ENCODE peak calls at places on chromosomes 1 and 21, in six cellular contexts. E is GOT3; O is NCI-H526 treated with DMSO at 0.1 percent for 48 hours; T is activated CD4-positive, alpha-beta T cell treated with anti-CD3 and anti-CD28 coated beads for 24 hours; F is stimulated activated naive CD8-positive, alpha-beta T cell treated with anti-CD3 and anti-CD28 coated beads, Interleukin-15, Interleukin-2, amounts not matched to agents 100 U/mL and 50 U/mL, for 24 hours; G is anterior cingulate cortex. I is an unnamed sample.

GRCh38 chr1:204611036-204611435 is 74.5 kb downstream of the LRRN2 start:
- DNase-seq in T (no peak), G (no peak), O (no peak), E (no peak), F (no peak), I (no peak)

GRCh38 chr1:3468236-3469103 is 14.0 kb downstream of the ARHGEF16 start:
- DNase-seq in G (no peak), F (no peak), E (no peak), O (no peak), T (no peak), I (no peak)

GRCh38 chr1:18951818-18952391 is 4.6 kb downstream of the IFFO2 start:
- DNase-seq in O (no peak), T (peak; percentile 73), F (peak; percentile 88), G (no peak), E (no peak), I (no peak)

GRCh38 chr1:116483481-116484309 is 87.1 kb downstream of the CD58 start:
- DNase-seq in F (no peak), T (no peak), E (no peak), O (no peak), G (no peak), I (no peak)

GRCh38 chr1:10387611-10388386 is 11.1 kb upstream of the PGD start:
- DNase-seq in G (no peak), F (no peak), E (no peak), O (no peak), T (no peak), I (no peak)

GRCh38 chr1:58251415-58252073 is 295.0 kb downstream of the OMA1 start:
- DNase-seq in G (no peak), T (no peak), E (no peak), F (no peak), O (no peak), I (no peak)

GRCh38 chr1:6111571-6111970 is 65.9 kb downstream of the KCNAB2 start:
- DNase-seq in G (no peak), E (peak; percentile 7), T (no peak), O (no peak), F (no peak), I (no peak)

GRCh38 chr1:226916497-226916896 is 23.6 kb upstream of the COQ8A start:
- DNase-seq in O (no peak), T (no peak), E (no peak), G (no peak), F (no peak), I (no peak)

GRCh38 chr1:219505886-219506285 is 107.0 kb downstream of the ZC3H11B start:
- DNase-seq in G (no peak), T (no peak), F (no peak), O (no peak), E (no peak), I (no peak)

GRCh38 chr1:43066578-43066977 is 105.5 kb downstream of the EBNA1BP2 start:
- DNase-seq in T (no peak), O (no peak), F (no peak), G (no peak), E (no peak), I (no peak)

GRCh38 chr21:15445327-15445726 is 284.5 kb upstream of the USP25 start:
- DNase-seq in T (no peak), E (no peak), G (no peak), O (no peak), F (no peak), I (no peak)

GRCh38 chr1:234564035-234565029 is 45.6 kb downstream of the IRF2BP2 start:
- DNase-seq in G (no peak), T (no peak), O (no peak), F (no peak), E (no peak), I (no peak)

GRCh38 chr1:118297521-118297920 is 112.5 kb upstream of the SPAG17 start:
- DNase-seq in F (no peak), G (no peak), E (no peak), O (no peak), T (no peak), I (no peak)

GRCh38 chr1:151130837-151131586 is 15.4 kb downstream of the SEMA6C start:
- DNase-seq in T (peak; percentile 73), G (peak; percentile 24), O (peak; percentile 57), E (peak; percentile 22), F (peak; percentile 86), I (no peak)

GRCh38 chr1:6083385-6083784 is 37.7 kb downstream of the KCNAB2 start:
- DNase-seq in G (no peak), E (no peak), F (no peak), T (no peak), O (no peak), I (no peak)

GRCh38 chr1:201166964-201167624 is 12.8 kb upstream of the TMEM9 start:
- DNase-seq in G (no peak), T (no peak), O (no peak), E (no peak), F (no peak), I (no peak)

GRCh38 chr1:229340496-229340895 is 2.4 kb downstream of the CCSAP start:
- DNase-seq in T (no peak), F (no peak), E (no peak), O (peak; percentile 23), G (no peak), I (no peak)

GRCh38 chr21:42527127-42527488 is 13.5 kb downstream of the SLC37A1 start:
- DNase-seq in O (no peak), F (no peak), E (no peak), T (no peak), G (no peak), I (peak; percentile 58)

GRCh38 chr1:26520339-26520738 is 9.2 kb upstream of the RPS6KA1 start:
- DNase-seq in F (no peak), T (no peak), G (no peak), E (no peak), O (no peak), I (no peak)

GRCh38 chr1:156664949-156665411 is 12.2 kb downstream of the NES start:
- DNase-seq in T (no peak), E (no peak), F (no peak), O (no peak), G (no peak), I (peak; percentile 80)

GRCh38 chr1:121444096-121444495 is 259.3 kb downstream of the SRGAP2C start:
- DNase-seq in F (no peak), O (no peak), G (no peak), E (no peak), T (no peak), I (no peak)

GRCh38 chr21:43623588-43623987 is 35.7 kb downstream of the HSF2BP start:
- DNase-seq in F (no peak), E (no peak), G (no peak), O (no peak), T (no peak), I (no peak)

GRCh38 chr1:230003409-230003808 is 63.6 kb upstream of the GALNT2 start:
- DNase-seq in T (no peak), G (no peak), E (no peak), F (no peak), O (no peak), I (no peak)

GRCh38 chr1:114219247-114219872 is 65.7 kb upstream of the SYT6 start:
- DNase-seq in F (no peak), G (no peak), O (no peak), T (no peak), E (no peak), I (no peak)

I was measured in ascending aorta.